ENCODE peak calls at places on chromosomes 7 and 10, in nine cellular contexts. H is nephron progenitor cell, S is anterior cingulate cortex, B is H54, L is AG04450, N is NCI-H1092, Z is AG20443, G is left ventricle myocardium inferior, F is body of pancreas. K is an unnamed sample.

GRCh38 chr7:85125679-85126078 is 61.2 kb downstream of the SEMA3D start:
- DNase-seq in H (peak), S (no peak), B (no peak), L (no peak), N (no peak), Z (no peak), G (no peak), F (no peak), K (no peak)

GRCh38 chr10:89555688-89556445 is 20.5 kb upstream of the SLC16A12 start:
- DNase-seq in H (no peak), S (no peak), B (no peak), L (no peak), N (no peak), Z (no peak), G (no peak), F (peak), K (no peak)

GRCh38 chr7:135853499-135853898 is 104.9 kb upstream of the FAM180A start:
- DNase-seq in H (no peak), S (no peak), B (no peak), L (no peak), N (no peak), Z (peak), G (no peak), F (no peak), K (no peak)

GRCh38 chr7:50812847-50813475 is 30.3 kb upstream of the GRB10 start:
- DNase-seq in H (no peak), S (no peak), B (peak), L (no peak), N (no peak), Z (peak), G (peak), F (peak), K (no peak)

GRCh38 chr10:110300486-110300986 is 4.2 kb downstream of the SMNDC1 start:
- DNase-seq in H (no peak), S (no peak), B (no peak), L (no peak), N (no peak), Z (no peak), G (no peak), F (no peak), K (no peak)

GRCh38 chr7:122951006-122951405 is 44.5 kb downstream of the TAS2R16 start:
- DNase-seq in H (no peak), S (no peak), B (no peak), L (no peak), N (no peak), Z (no peak), G (no peak), F (no peak), K (no peak)

GRCh38 chr7:5769571-5769970 is 11.9 kb downstream of the RNF216 start:
- DNase-seq in H (no peak), S (no peak), B (no peak), L (no peak), N (no peak), Z (no peak), G (no peak), F (no peak), K (no peak)

GRCh38 chr10:99964791-99965190 is 45.0 kb downstream of the DNMBP start:
- DNase-seq in H (no peak), S (no peak), B (no peak), L (no peak), N (no peak), Z (no peak), G (no peak), F (no peak), K (no peak)

GRCh38 chr10:119871881-119872609 is 598 bp downstream of the MCMBP start:
- DNase-seq in H (peak), S (peak), B (peak), L (no peak), N (peak), Z (peak), G (peak), F (peak), K (no peak)

GRCh38 chr7:105705427-105705826 is 124.1 kb upstream of the EFCAB10 start:
- DNase-seq in H (no peak), S (peak), B (no peak), L (no peak), N (no peak), Z (no peak), G (no peak), F (no peak), K (no peak)

GRCh38 chr7:22350466-22351328 is 6.3 kb downstream of the RAPGEF5 start:
- DNase-seq in H (no peak), S (no peak), B (no peak), L (no peak), N (no peak), Z (peak), G (no peak), F (no peak), K (no peak)

GRCh38 chr10:118374404-118374803 is 32.3 kb upstream of the FAM204A start:
- DNase-seq in H (no peak), S (no peak), B (no peak), L (no peak), N (no peak), Z (no peak), G (no peak), F (no peak), K (no peak)

K was measured in SIG-M5.